ENCODE peak calls at places on chromosome 1, in nine cellular contexts. I is activated naive CD8-positive, alpha-beta T cell treated with anti-CD3 and anti-CD28 coated beads for 36 hours; C is activated effector memory CD4-positive, alpha-beta T cell treated with anti-CD3 and anti-CD28 coated beads, Interleukin-2, amount 50 U/mL, for 16 hours; G is stimulated activated CD4-positive, alpha-beta T cell treated with anti-CD3 and anti-CD28 coated beads, Interleukin-4, amount 100 ng/mL, for 1 hour; B is fibroblast of the aortic adventitia; P is amniotic stem cell; J is neural crest cell; Q is C1 segment of cervical spinal cord; D is KG1. Y is an unnamed sample.

GRCh38 chr1:53108646-53109580 is 33.5 kb downstream of the SLC1A7 start:
- DNase-seq in J (no peak), C (no peak), I (no peak), D (no peak), P (no peak), Q (no peak), B (peak), G (no peak), Y (peak)

GRCh38 chr1:178094752-178095645 is 1.1 kb downstream of the RASAL2 start:
- DNase-seq in C (no peak), P (peak), D (no peak), Q (no peak), J (no peak), B (peak), G (no peak), I (no peak), Y (no peak)

GRCh38 chr1:3956527-3957170 is 56.6 kb upstream of the C1orf174 start:
- DNase-seq in B (no peak), D (no peak), I (no peak), Q (no peak), G (no peak), P (no peak), J (no peak), C (no peak), Y (no peak)

GRCh38 chr1:116033322-116033721 is 57.0 kb downstream of the SLC22A15 start:
- DNase-seq in J (peak), D (no peak), G (no peak), C (no peak), I (no peak), P (no peak), Q (peak), B (no peak), Y (no peak)

GRCh38 chr1:185559684-185560310 is 174.4 kb upstream of the HMCN1 start:
- DNase-seq in C (peak), J (no peak), P (no peak), G (peak), Q (peak), D (peak), I (peak), B (peak), Y (peak)

GRCh38 chr1:65214340-65215027 is 66.5 kb downstream of the AK4 start:
- DNase-seq in G (no peak), D (no peak), I (no peak), P (no peak), B (no peak), Q (no peak), J (no peak), C (no peak), Y (no peak)

GRCh38 chr1:66585002-66585401 is 51.0 kb downstream of the SGIP1 start:
- DNase-seq in J (no peak), D (no peak), G (no peak), Q (no peak), I (no peak), P (no peak), B (no peak), C (no peak), Y (no peak)

GRCh38 chr1:182257369-182258063 is 134.1 kb downstream of the GLUL start:
- DNase-seq in D (no peak), P (no peak), I (no peak), C (no peak), Q (no peak), B (no peak), G (no peak), J (no peak), Y (no peak)

GRCh38 chr1:228860911-228861829 is 125.9 kb downstream of the RHOU start:
- DNase-seq in C (no peak), G (no peak), P (peak), D (no peak), I (no peak), Q (no peak), J (no peak), B (peak), Y (no peak)

Y was measured in D341Med.